ENCODE peak calls at places on chromosome 3, in seven cellular contexts. W is stimulated activated CD4-positive, alpha-beta T cell treated with anti-CD3 and anti-CD28 coated beads, Interleukin-4, amount 100 ng/mL, for 4 hours; H is DMS 273 treated with DMSO at 0.1 percent for 48 hours; N is esophagus squamous epithelium; T is NCI-H1694; P is bronchial epithelial cell; Y is activated CD4-positive, alpha-beta T cell treated with anti-CD3 and anti-CD28 coated beads for 36 hours. D is an unnamed sample.

GRCh38 chr3:194080913-194081800 is 54.8 kb upstream of the HES1 start:
- DNase-seq in P (no peak), Y (no peak), W (no peak), T (no peak), H (no peak), N (no peak), D (no peak)

GRCh38 chr3:45497963-45498362 is 96.6 kb upstream of the LIMD1 start:
- DNase-seq in W (no peak), T (no peak), P (no peak), N (no peak), Y (peak; percentile 33), H (no peak), D (no peak)

GRCh38 chr3:126130081-126130855 is 46.3 kb upstream of the SLC41A3 start:
- DNase-seq in H (no peak), Y (no peak), P (no peak), W (no peak), N (no peak), T (no peak), D (no peak)

GRCh38 chr3:123618768-123619484 is 34.1 kb upstream of the HACD2 start:
- DNase-seq in T (peak; percentile 38), H (peak; percentile 29), Y (no peak), N (no peak), W (no peak), P (peak; percentile 44), D (peak; percentile 54)

GRCh38 chr3:50205719-50206276 is 727 bp downstream of the SLC38A3 start:
- DNase-seq in T (no peak), W (peak; percentile 39), Y (peak; percentile 64), N (no peak), H (no peak), P (peak; percentile 22), D (peak; percentile 32)

GRCh38 chr3:140530603-140531002 is 147.3 kb upstream of the TRIM42 start:
- DNase-seq in N (no peak), P (no peak), Y (no peak), W (no peak), T (no peak), H (no peak), D (no peak)

GRCh38 chr3:33834117-33834495 is 35.7 kb downstream of the PDCD6IP start:
- DNase-seq in W (no peak), T (no peak), H (no peak), P (no peak), Y (no peak), N (no peak), D (no peak)

GRCh38 chr3:56914646-56915045 is 112.9 kb upstream of the ARHGEF3 start:
- DNase-seq in W (no peak), Y (peak; percentile 52), N (no peak), H (no peak), P (no peak), T (no peak), D (no peak)

GRCh38 chr3:24829011-24829581 is 334.4 kb upstream of the THRB start:
- DNase-seq in H (no peak), Y (peak; percentile 8), P (no peak), W (no peak), T (peak; percentile 2), N (no peak), D (peak; percentile 55)

GRCh38 chr3:174495928-174496327 is 363.2 kb upstream of the NAALADL2 start:
- DNase-seq in N (no peak), W (no peak), H (no peak), Y (no peak), P (no peak), T (no peak), D (no peak)

GRCh38 chr3:55059027-55059629 is 131.3 kb upstream of the LRTM1 start:
- DNase-seq in N (no peak), P (peak; percentile 33), Y (no peak), T (no peak), H (no peak), W (no peak), D (no peak)

GRCh38 chr3:119346076-119346496 is 51.9 kb downstream of the ARHGAP31 start:
- DNase-seq in N (no peak), T (no peak), W (no peak), Y (no peak), H (no peak), P (no peak), D (peak; percentile 37)

GRCh38 chr3:101381809-101382208 is 61.4 kb upstream of the IMPG2 start:
- DNase-seq in N (no peak), Y (no peak), H (peak; percentile 67), P (peak; percentile 40), W (no peak), T (peak; percentile 34), D (no peak)

GRCh38 chr3:11662392-11662990 is 18.8 kb upstream of the VGLL4 start:
- DNase-seq in P (peak; percentile 29), N (no peak), W (no peak), Y (no peak), H (no peak), T (no peak), D (no peak)

GRCh38 chr3:37594873-37595783 is 266.6 kb upstream of the CTDSPL start:
- DNase-seq in Y (no peak), W (no peak), P (no peak), H (peak; percentile 25), N (no peak), T (no peak), D (peak; percentile 42)

GRCh38 chr3:31572605-31573459 is 40.1 kb downstream of the STT3B start:
- DNase-seq in Y (no peak), N (no peak), P (no peak), H (no peak), W (no peak), T (no peak), D (no peak)

GRCh38 chr3:73580343-73580742 is 44.4 kb downstream of the PDZRN3 start:
- DNase-seq in W (no peak), N (no peak), T (no peak), P (peak; percentile 98), Y (peak; percentile 41), H (no peak), D (peak; percentile 58)

GRCh38 chr3:55620361-55621025 is 133.4 kb upstream of the WNT5A start:
- DNase-seq in T (no peak), P (no peak), W (no peak), N (no peak), Y (no peak), H (no peak), D (peak; percentile 21)

GRCh38 chr3:146715176-146715575 is 110.0 kb upstream of the PLSCR5 start:
- DNase-seq in N (no peak), H (no peak), P (peak; percentile 45), Y (no peak), W (no peak), T (no peak), D (no peak)

GRCh38 chr3:13277130-13277783 is 142.9 kb downstream of the NUP210 start:
- DNase-seq in P (no peak), Y (no peak), N (no peak), W (no peak), H (peak; percentile 30), T (peak; percentile 29), D (peak; percentile 69)

GRCh38 chr3:69364354-69364753 is 21.5 kb downstream of the FRMD4B start:
- DNase-seq in T (no peak), H (no peak), W (no peak), N (no peak), P (peak; percentile 90), Y (no peak), D (no peak)

GRCh38 chr3:106213954-106214353 is 345.1 kb upstream of the CBLB start:
- DNase-seq in N (no peak), T (no peak), Y (no peak), W (no peak), H (no peak), P (no peak), D (no peak)

D was measured in prostate gland.